ENCODE peak calls at places on chromosomes 11 and 22, in four cellular contexts. One of them, this sample, is unnamed.

GRCh38 chr11:95388086-95388485 is 157.1 kb upstream of the SESN3 start:
- DNase-seq in HCT116: no peak
- DNase-seq in SK-N-SH: no peak
- DNase-seq in A549: no peak
- DNase-seq in this sample: no peak

GRCh38 chr11:78318733-78319132 is 98.9 kb downstream of the GAB2 start:
- DNase-seq in HCT116: no peak
- DNase-seq in SK-N-SH: peak; percentile 60
- DNase-seq in A549: no peak
- DNase-seq in this sample: no peak

GRCh38 chr11:63769044-63769718 is 606 bp upstream of the ZFTA start:
- DNase-seq in HCT116: no peak
- DNase-seq in SK-N-SH: peak; percentile 83
- DNase-seq in A549: no peak
- DNase-seq in this sample: no peak

GRCh38 chr11:46294365-46295309 is 17.2 kb downstream of the CREB3L1 start:
- DNase-seq in HCT116: no peak
- DNase-seq in SK-N-SH: peak; percentile 60
- DNase-seq in A549: no peak
- DNase-seq in this sample: no peak

GRCh38 chr11:3982431-3982830 is 112.2 kb upstream of the RRM1 start:
- DNase-seq in HCT116: no peak
- DNase-seq in SK-N-SH: no peak
- DNase-seq in A549: no peak
- DNase-seq in this sample: no peak

GRCh38 chr11:96061730-96062524 is 138.0 kb upstream of the MTMR2 start:
- DNase-seq in HCT116: no peak
- DNase-seq in SK-N-SH: no peak
- DNase-seq in A549: no peak
- DNase-seq in this sample: no peak

GRCh38 chr11:48013269-48013901 is 33.0 kb downstream of the PTPRJ start:
- DNase-seq in HCT116: no peak
- DNase-seq in SK-N-SH: no peak
- DNase-seq in A549: peak; percentile 62
- DNase-seq in this sample: no peak

GRCh38 chr11:44936527-44936926 is 14.2 kb downstream of the TP53I11 start:
- DNase-seq in HCT116: peak; percentile 55
- DNase-seq in SK-N-SH: peak; percentile 91
- DNase-seq in A549: peak; percentile 68
- DNase-seq in this sample: peak; percentile 57

GRCh38 chr11:58618215-58618614 is 4.2 kb upstream of the CNTF start:
- DNase-seq in HCT116: no peak
- DNase-seq in SK-N-SH: no peak
- DNase-seq in A549: no peak
- DNase-seq in this sample: no peak

GRCh38 chr11:101718406-101718805 is 134.6 kb upstream of the TRPC6 start:
- DNase-seq in HCT116: no peak
- DNase-seq in SK-N-SH: no peak
- DNase-seq in A549: no peak
- DNase-seq in this sample: no peak

GRCh38 chr11:34427171-34427805 is 11.4 kb upstream of the CAT start:
- DNase-seq in HCT116: no peak
- DNase-seq in SK-N-SH: peak; percentile 21
- DNase-seq in A549: peak; percentile 62
- DNase-seq in this sample: no peak

GRCh38 chr11:103890654-103891053 is 145.8 kb upstream of the DDI1 start:
- DNase-seq in HCT116: no peak
- DNase-seq in SK-N-SH: no peak
- DNase-seq in A549: no peak
- DNase-seq in this sample: no peak

GRCh38 chr11:103887001-103887680 is 149.3 kb upstream of the DDI1 start:
- DNase-seq in HCT116: no peak
- DNase-seq in SK-N-SH: no peak
- DNase-seq in A549: no peak
- DNase-seq in this sample: no peak

GRCh38 chr11:103888541-103888951 is 147.9 kb upstream of the DDI1 start:
- DNase-seq in HCT116: no peak
- DNase-seq in SK-N-SH: no peak
- DNase-seq in A549: no peak
- DNase-seq in this sample: no peak

GRCh38 chr11:103892603-103893002 is 143.8 kb upstream of the DDI1 start:
- DNase-seq in HCT116: no peak
- DNase-seq in SK-N-SH: no peak
- DNase-seq in A549: peak; percentile 14
- DNase-seq in this sample: no peak

GRCh38 chr11:103889679-103890078 is 146.8 kb upstream of the DDI1 start:
- DNase-seq in HCT116: no peak
- DNase-seq in SK-N-SH: no peak
- DNase-seq in A549: no peak
- DNase-seq in this sample: no peak
- TF ChIP-seq REST in HCT116: no peak
- TF ChIP-seq REST in SK-N-SH: peak; percentile 84
- TF ChIP-seq REST in A549: peak; percentile 53
- TF ChIP-seq REST in this sample: no peak

GRCh38 chr11:67544591-67545242 is 21.5 kb upstream of the CABP2 start:
- DNase-seq in HCT116: no peak
- DNase-seq in SK-N-SH: no peak
- DNase-seq in A549: no peak
- DNase-seq in this sample: no peak

GRCh38 chr11:67543585-67543984 is 20.3 kb upstream of the CABP2 start:
- DNase-seq in HCT116: no peak
- DNase-seq in SK-N-SH: no peak
- DNase-seq in A549: no peak
- DNase-seq in this sample: no peak

GRCh38 chr11:67542971-67543370 is 19.7 kb upstream of the CABP2 start:
- DNase-seq in HCT116: no peak
- DNase-seq in SK-N-SH: no peak
- DNase-seq in A549: no peak
- DNase-seq in this sample: no peak

GRCh38 chr11:67546852-67547251 is 23.6 kb upstream of the CABP2 start:
- DNase-seq in HCT116: no peak
- DNase-seq in SK-N-SH: no peak
- DNase-seq in A549: no peak
- DNase-seq in this sample: no peak

GRCh38 chr11:67545280-67545679 is 22.0 kb upstream of the CABP2 start:
- DNase-seq in HCT116: no peak
- DNase-seq in SK-N-SH: no peak
- DNase-seq in A549: no peak
- DNase-seq in this sample: no peak
- TF ChIP-seq CTCF in HCT116: no peak
- TF ChIP-seq CTCF in SK-N-SH: no peak
- TF ChIP-seq CTCF in A549: no peak
- TF ChIP-seq CTCF in this sample: no peak

GRCh38 chr11:10307022-10307410 is 2.1 kb downstream of the ADM start:
- DNase-seq in HCT116: no peak
- DNase-seq in SK-N-SH: no peak
- DNase-seq in A549: peak; percentile 76
- DNase-seq in this sample: no peak

GRCh38 chr11:10303558-10304363 is 1.1 kb upstream of the ADM start:
- DNase-seq in HCT116: no peak
- DNase-seq in SK-N-SH: peak; percentile 30
- DNase-seq in A549: peak; percentile 55
- DNase-seq in this sample: no peak

GRCh38 chr11:10304495-10305261 is at the start of gene ADM:
- DNase-seq in HCT116: peak; percentile 91
- DNase-seq in SK-N-SH: peak; percentile 94
- DNase-seq in A549: peak; percentile 91
- DNase-seq in this sample: peak; percentile 96

GRCh38 chr11:10305964-10306918 is 1.4 kb downstream of the ADM start:
- DNase-seq in HCT116: no peak
- DNase-seq in SK-N-SH: peak; percentile 64
- DNase-seq in A549: peak; percentile 31
- DNase-seq in this sample: no peak

GRCh38 chr11:10305262-10305963 is 540 bp downstream of the ADM start:
- DNase-seq in HCT116: no peak
- DNase-seq in SK-N-SH: peak; percentile 76
- DNase-seq in A549: no peak
- DNase-seq in this sample: no peak
- TF ChIP-seq REST in HCT116: no peak
- TF ChIP-seq REST in SK-N-SH: no peak
- TF ChIP-seq REST in A549: no peak
- TF ChIP-seq REST in this sample: no peak

GRCh38 chr11:13775471-13775870 is 107.0 kb downstream of the FAR1 start:
- DNase-seq in HCT116: no peak
- DNase-seq in SK-N-SH: no peak
- DNase-seq in A549: no peak
- DNase-seq in this sample: no peak

GRCh38 chr11:13776134-13776815 is 107.8 kb downstream of the FAR1 start:
- DNase-seq in HCT116: peak; percentile 15
- DNase-seq in SK-N-SH: no peak
- DNase-seq in A549: no peak
- DNase-seq in this sample: no peak

GRCh38 chr11:13769188-13769587 is 100.7 kb downstream of the FAR1 start:
- DNase-seq in HCT116: no peak
- DNase-seq in SK-N-SH: no peak
- DNase-seq in A549: no peak
- DNase-seq in this sample: no peak

GRCh38 chr11:13767461-13767860 is 99.0 kb downstream of the FAR1 start:
- DNase-seq in HCT116: no peak
- DNase-seq in SK-N-SH: no peak
- DNase-seq in A549: no peak
- DNase-seq in this sample: no peak

GRCh38 chr11:13772223-13773046 is 104.0 kb downstream of the FAR1 start:
- DNase-seq in HCT116: peak; percentile 67
- DNase-seq in SK-N-SH: peak; percentile 39
- DNase-seq in A549: peak; percentile 16
- DNase-seq in this sample: peak; percentile 43
- TF ChIP-seq CTCF in HCT116: peak; percentile 75
- TF ChIP-seq CTCF in SK-N-SH: peak; percentile 60
- TF ChIP-seq CTCF in A549: peak; percentile 71
- TF ChIP-seq CTCF in this sample: peak; percentile 63

DNA sequence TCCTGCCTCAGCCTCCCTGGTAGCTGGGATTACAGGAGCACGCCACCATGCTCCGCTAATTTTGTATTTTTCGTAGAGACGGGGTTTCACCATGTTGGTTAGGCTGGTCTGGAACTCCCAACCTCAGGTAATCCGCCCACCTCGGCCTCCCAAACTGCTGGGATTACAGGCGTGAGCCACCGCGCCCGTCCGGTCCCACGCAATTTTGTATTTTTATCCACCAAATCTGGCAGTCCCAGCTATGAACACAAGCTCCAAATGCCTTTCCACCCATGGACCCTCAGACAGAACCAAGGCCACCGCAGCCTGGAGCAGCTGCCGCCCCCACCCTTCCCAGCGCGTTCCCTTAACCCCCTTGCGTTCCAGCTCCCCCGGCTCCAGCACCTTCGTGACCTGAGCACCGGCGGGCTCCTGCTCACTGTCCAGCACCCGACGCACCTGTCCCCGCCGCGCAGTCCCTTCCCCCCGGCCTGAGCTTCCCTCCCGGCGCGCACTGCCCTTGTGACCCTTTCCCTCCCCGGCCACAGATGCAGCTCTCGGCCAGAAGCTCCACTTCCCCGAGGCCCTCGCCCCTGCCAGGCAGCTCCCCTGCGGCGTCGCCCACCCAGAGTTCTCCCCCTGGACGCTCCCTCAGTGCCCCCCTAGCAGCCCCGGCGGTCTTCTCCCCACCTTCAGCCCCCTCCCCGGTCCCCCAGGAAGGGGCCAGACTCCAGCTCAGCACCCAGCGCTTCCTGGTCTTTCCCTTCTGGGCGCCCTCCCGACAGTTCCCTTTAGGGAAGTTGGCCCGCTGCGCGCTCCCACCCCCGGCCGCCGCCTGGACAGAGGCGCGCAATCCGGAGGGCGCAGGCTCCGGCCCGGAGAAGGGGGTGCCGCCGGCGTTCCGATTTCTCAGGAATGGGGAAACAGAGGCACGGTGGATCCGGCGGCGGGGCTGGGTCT is 5.6 kb upstream of the ZBED4 start:
- DNase-seq in HCT116: no peak
- DNase-seq in SK-N-SH: peak; percentile 75
- DNase-seq in A549: no peak
- DNase-seq in this sample: no peak
- TF ChIP-seq REST in HCT116: no peak
- TF ChIP-seq REST in SK-N-SH: no peak
- TF ChIP-seq REST in A549: no peak
- TF ChIP-seq REST in this sample: no peak

DNA sequence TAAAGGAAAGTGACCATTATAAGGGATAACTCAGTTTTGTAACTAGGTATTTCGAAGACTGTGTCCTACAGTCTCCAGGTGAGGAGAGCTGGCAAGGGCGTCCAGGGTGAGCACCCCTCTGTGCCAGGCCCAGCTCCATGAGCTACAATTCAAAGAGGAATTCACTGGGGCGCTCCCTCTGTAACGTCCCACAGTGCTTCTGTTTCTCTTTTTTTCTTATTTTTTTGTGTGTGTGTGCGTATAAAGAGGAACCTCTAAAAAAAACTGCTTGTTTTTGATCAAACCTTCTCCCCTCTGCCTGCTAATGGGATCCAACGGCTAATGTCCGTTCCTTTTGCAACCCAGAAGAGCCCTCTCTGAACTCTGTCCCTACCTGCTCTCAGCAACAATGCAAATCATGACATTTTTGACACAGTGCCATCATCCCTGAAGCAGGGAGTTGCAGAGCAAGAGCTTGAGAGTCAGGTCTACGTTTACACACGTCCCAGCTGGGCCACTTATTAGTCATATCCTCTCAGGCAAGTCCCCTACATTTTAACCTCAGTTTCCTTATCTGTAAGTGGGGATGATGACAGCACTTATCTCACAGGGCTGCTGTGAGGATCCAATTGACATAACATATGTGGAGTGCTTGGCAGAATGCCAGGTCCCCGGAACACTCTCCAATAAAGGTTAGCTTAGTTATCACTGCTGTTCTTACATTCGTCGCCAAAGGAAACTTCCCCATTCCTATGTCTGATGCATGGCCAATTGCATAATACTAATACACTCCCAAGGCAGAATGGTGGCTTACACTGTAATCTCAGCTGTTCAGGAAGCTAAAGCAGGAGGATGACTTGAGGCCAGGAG is 16.9 kb downstream of the ASCC2 start:
- DNase-seq in HCT116: peak; percentile 49
- DNase-seq in SK-N-SH: peak; percentile 68
- DNase-seq in A549: peak; percentile 46
- DNase-seq in this sample: no peak
- TF ChIP-seq CTCF in HCT116: no peak
- TF ChIP-seq CTCF in SK-N-SH: no peak
- TF ChIP-seq CTCF in A549: no peak
- TF ChIP-seq CTCF in this sample: no peak

This sample was measured in Panc1.